ENCODE peak calls at places on chromosomes 7 and 10, in eight cellular contexts. R is GM23248, Q is GM23338, L is OCI-LY7, G is MM.1S, A is astrocyte, O is Karpas-422, V is H9. I is an unnamed sample.
A peak's percentile ranks its signal among the peaks of the same experiment; 100 is the strongest.

GRCh38 chr10:5292196-5292735 is 72.5 kb upstream of the UCN3 start:
- DNase-seq in R (no peak), Q (no peak), L (peak; percentile 7), G (no peak), A (no peak), O (no peak), V (no peak), I (no peak)

GRCh38 chr10:102347236-102347828 is 48.2 kb upstream of the NFKB2 start:
- DNase-seq in R (peak; percentile 63), Q (peak; percentile 79), L (peak; percentile 15), G (no peak), A (peak; percentile 22), O (peak; percentile 51), V (peak; percentile 70), I (peak; percentile 82)

GRCh38 chr10:113520606-113521481 is 32.0 kb upstream of the HABP2 start:
- DNase-seq in R (peak; percentile 94), Q (peak; percentile 85), L (peak; percentile 47), G (peak; percentile 43), A (peak; percentile 46), O (peak; percentile 85), V (peak; percentile 75), I (peak; percentile 77)

GRCh38 chr7:76383089-76383944 is 24.5 kb upstream of the YWHAG start:
- DNase-seq in R (no peak), Q (peak; percentile 84), L (no peak), G (no peak), A (no peak), O (no peak), V (peak; percentile 83), I (peak; percentile 66)

GRCh38 chr7:39313958-39314357 is 252.2 kb upstream of the YAE1 start:
- DNase-seq in R (peak; percentile 10), Q (peak; percentile 24), L (no peak), G (no peak), A (no peak), O (no peak), V (peak; percentile 39), I (peak; percentile 42)

GRCh38 chr7:142562688-142563087 is 186.6 kb upstream of the PRSS1 start:
- DNase-seq in R (no peak), Q (no peak), L (no peak), G (no peak), A (no peak), O (no peak), V (no peak), I (no peak)

GRCh38 chr10:71006497-71006896 is 118.1 kb upstream of the PCBD1 start:
- DNase-seq in R (no peak), Q (peak; percentile 11), L (no peak), G (no peak), A (no peak), O (no peak), V (no peak), I (peak; percentile 85)

GRCh38 chr7:7992502-7992901 is 23.9 kb downstream of the GLCCI1 start:
- DNase-seq in R (peak; percentile 37), Q (peak; percentile 57), L (peak; percentile 23), G (no peak), A (no peak), O (no peak), V (no peak), I (peak; percentile 9)

GRCh38 chr7:1957471-1958225 is 275.1 kb downstream of the MAD1L1 start:
- DNase-seq in R (no peak), Q (no peak), L (no peak), G (no peak), A (no peak), O (no peak), V (no peak), I (no peak)

GRCh38 chr10:129864601-129865126 is 99.4 kb downstream of the EBF3 start:
- DNase-seq in R (peak; percentile 31), Q (no peak), L (no peak), G (no peak), A (no peak), O (no peak), V (no peak), I (no peak)

GRCh38 chr7:44045226-44046014 is 918 bp downstream of the DBNL start:
- DNase-seq in R (peak; percentile 79), Q (no peak), L (no peak), G (peak; percentile 54), A (no peak), O (peak; percentile 49), V (peak; percentile 10), I (no peak)

GRCh38 chr7:29370531-29371314 is 176.1 kb downstream of the CHN2 start:
- DNase-seq in R (peak; percentile 71), Q (no peak), L (no peak), G (no peak), A (peak; percentile 64), O (no peak), V (no peak), I (no peak)

GRCh38 chr10:86186633-86187032 is 180.0 kb downstream of the GRID1 start:
- DNase-seq in R (no peak), Q (no peak), L (no peak), G (no peak), A (no peak), O (no peak), V (no peak), I (no peak)

GRCh38 chr10:24518981-24519597 is 204.6 kb downstream of the ARHGAP21 start:
- DNase-seq in R (peak; percentile 79), Q (peak; percentile 89), L (peak; percentile 3), G (no peak), A (peak; percentile 36), O (peak; percentile 69), V (peak; percentile 65), I (peak; percentile 85)

GRCh38 chr10:88886557-88886956 is 6.5 kb downstream of the STAMBPL1 start:
- DNase-seq in R (no peak), Q (no peak), L (peak; percentile 78), G (no peak), A (no peak), O (peak; percentile 90), V (no peak), I (no peak)

GRCh38 chr10:78264361-78264760 is 230.7 kb downstream of the RPS24 start:
- DNase-seq in R (no peak), Q (no peak), L (no peak), G (no peak), A (no peak), O (no peak), V (no peak), I (no peak)

GRCh38 chr10:56823849-56824248 is 462.8 kb upstream of the ZWINT start:
- DNase-seq in R (peak; percentile 2), Q (peak; percentile 56), L (peak; percentile 64), G (peak; percentile 50), A (no peak), O (peak; percentile 56), V (no peak), I (peak; percentile 42)

GRCh38 chr10:122468923-122469781 is 7.8 kb downstream of the HTRA1 start:
- DNase-seq in R (peak; percentile 99), Q (no peak), L (no peak), G (no peak), A (peak; percentile 89), O (no peak), V (no peak), I (no peak)

GRCh38 chr10:129825772-129826171 is 138.3 kb downstream of the EBF3 start:
- DNase-seq in R (no peak), Q (no peak), L (no peak), G (no peak), A (no peak), O (no peak), V (no peak), I (no peak)

GRCh38 chr10:46539596-46540411 is 16.7 kb downstream of the GPRIN2 start:
- DNase-seq in R (peak; percentile 74), Q (no peak), L (no peak), G (no peak), A (peak; percentile 69), O (no peak), V (no peak), I (no peak)

GRCh38 chr10:89242340-89242680 is 9.3 kb downstream of the LIPA start:
- DNase-seq in R (no peak), Q (no peak), L (no peak), G (no peak), A (no peak), O (no peak), V (no peak), I (peak; percentile 77)

GRCh38 chr7:138125119-138125518 is 48.9 kb downstream of the AKR1D1 start:
- DNase-seq in R (peak; percentile 44), Q (no peak), L (no peak), G (no peak), A (peak; percentile 17), O (no peak), V (no peak), I (no peak)

GRCh38 chr10:95445837-95446347 is 115.3 kb downstream of the SORBS1 start:
- DNase-seq in R (peak; percentile 86), Q (peak; percentile 92), L (peak; percentile 58), G (peak; percentile 75), A (peak; percentile 80), O (peak; percentile 65), V (peak; percentile 80), I (peak; percentile 78)

GRCh38 chr10:80449545-80449944 is 4.6 kb upstream of the TSPAN14 start:
- DNase-seq in R (no peak), Q (no peak), L (no peak), G (no peak), A (no peak), O (no peak), V (no peak), I (no peak)

GRCh38 chr10:31384589-31384949 is 65.6 kb downstream of the ZEB1 start:
- DNase-seq in R (peak; percentile 34), Q (no peak), L (no peak), G (no peak), A (no peak), O (no peak), V (no peak), I (no peak)

DNA sequence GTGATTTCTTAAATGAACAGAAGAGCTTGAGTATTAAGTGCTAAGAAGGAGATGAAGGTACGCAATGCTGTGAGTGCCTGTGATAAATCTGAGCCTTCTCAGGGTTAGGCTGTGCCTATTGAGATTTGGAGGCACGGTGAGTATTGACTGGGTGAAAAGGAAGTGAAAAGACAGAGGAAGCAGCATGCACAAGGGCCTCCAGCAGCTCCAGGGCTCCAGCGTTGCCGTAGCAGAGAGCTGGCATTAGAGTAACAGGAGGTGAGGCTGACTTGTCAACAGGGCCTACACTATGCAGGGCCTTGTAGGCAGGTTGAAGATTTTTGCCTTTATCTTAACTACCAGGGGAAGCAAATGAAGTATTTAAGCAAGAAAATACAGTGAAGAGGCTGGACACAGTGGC is 54.1 kb upstream of the PDCD4 start:
- DNase-seq in R (no peak), Q (no peak), L (no peak), G (no peak), A (no peak), O (no peak), V (no peak), I (no peak)
- H3K4me1 ChIP-seq in R (peaks cover 7% of the 10 kb centered on the region), Q (no peaks in the 10 kb centered on the region), L (peaks cover 13% of the 10 kb centered on the region), G (no peaks in the 10 kb centered on the region), A (peaks cover 2% of the 10 kb centered on the region), O (no peaks in the 10 kb centered on the region), V (no peaks in the 10 kb centered on the region), I (peaks cover 21% of the 10 kb centered on the region)

GRCh38 chr7:46811529-46811928 is 770.4 kb downstream of the TNS3 start:
- DNase-seq in R (peak; percentile 98), Q (no peak), L (no peak), G (no peak), A (peak; percentile 95), O (no peak), V (no peak), I (no peak)
- H2AFZ ChIP-seq in R (peak overlapping the region; percentile 45), Q (no peak overlapping the region), L (no peak overlapping the region), G (no peak overlapping the region), A (no peak overlapping the region), O (no peak overlapping the region), V (no peak overlapping the region), I (no peak overlapping the region)

GRCh38 chr7:102974366-102975236 is 61.8 kb downstream of the LRRC17 start:
- DNase-seq in R (no peak), Q (peak; percentile 69), L (no peak), G (no peak), A (no peak), O (peak; percentile 70), V (peak; percentile 41), I (no peak)
- H3K79me2 ChIP-seq in R (no peaks in the 10 kb centered on the region), Q (no peaks in the 10 kb centered on the region), L (no peaks in the 10 kb centered on the region), G (no peaks in the 10 kb centered on the region), A (no peaks in the 10 kb centered on the region), O (no peaks in the 10 kb centered on the region), V (no peaks in the 10 kb centered on the region), I (no peaks in the 10 kb centered on the region)

GRCh38 chr10:29481906-29482440 is 152.8 kb downstream of the SVIL start:
- DNase-seq in R (no peak), Q (no peak), L (peak; percentile 78), G (no peak), A (no peak), O (no peak), V (no peak), I (no peak)
- H3K4me1 ChIP-seq in R (peaks cover 10% of the 10 kb centered on the region), Q (peaks cover 13% of the 10 kb centered on the region), L (peaks cover 95% of the 10 kb centered on the region), G (no peaks in the 10 kb centered on the region), A (peaks cover 23% of the 10 kb centered on the region), O (no peaks in the 10 kb centered on the region), V (peaks cover 3% of the 10 kb centered on the region), I (peaks cover 3% of the 10 kb centered on the region)

I was measured in neural progenitor cell.